ENCODE peak calls at places on chromosomes 5 and 9, in eight cellular contexts. U, P, T, Z, S, K, C and V are unnamed samples.

GRCh38 chr9:79107911-79108676 is 463.7 kb upstream of the TLE4 start:
- DNase-seq in U (no peak), P (no peak), T (no peak), Z (no peak), S (no peak), K (no peak), C (no peak), V (no peak)

GRCh38 chr9:137163101-137163661 is 6.7 kb downstream of the LRRC26 start:
- DNase-seq in U (no peak), P (peak; percentile 28), T (no peak), Z (no peak), S (peak; percentile 60), K (no peak), C (no peak), V (no peak)

GRCh38 chr5:151040211-151040747 is 19.9 kb downstream of the GPX3 start:
- DNase-seq in U (peak; percentile 85), P (no peak), T (no peak), Z (no peak), S (no peak), K (no peak), C (peak; percentile 61), V (no peak)

GRCh38 chr9:68931821-68932220 is 82.1 kb downstream of the PRKACG start:
- DNase-seq in U (no peak), P (no peak), T (no peak), Z (no peak), S (no peak), K (no peak), C (no peak), V (no peak)

GRCh38 chr9:91750343-91750742 is 199.7 kb downstream of the ROR2 start:
- DNase-seq in U (no peak), P (no peak), T (peak; percentile 15), Z (no peak), S (no peak), K (no peak), C (no peak), V (peak; percentile 5)

GRCh38 chr5:170882345-170882744 is 20.5 kb downstream of the RANBP17 start:
- DNase-seq in U (no peak), P (no peak), T (no peak), Z (no peak), S (no peak), K (no peak), C (no peak), V (no peak)

GRCh38 chr9:134190232-134191121 is 26.1 kb upstream of the RNU6ATAC start:
- DNase-seq in U (no peak), P (no peak), T (no peak), Z (no peak), S (no peak), K (no peak), C (no peak), V (no peak)

GRCh38 chr9:124869466-124869985 is 7.6 kb downstream of the ARPC5L start:
- DNase-seq in U (no peak), P (no peak), T (no peak), Z (peak; percentile 57), S (peak; percentile 59), K (no peak), C (no peak), V (no peak)

GRCh38 chr5:142722146-142722545 is 36.3 kb upstream of the FGF1 start:
- DNase-seq in U (peak; percentile 12), P (no peak), T (no peak), Z (no peak), S (no peak), K (no peak), C (no peak), V (no peak)

GRCh38 chr5:167633931-167634341 is 657.5 kb upstream of the WWC1 start:
- DNase-seq in U (peak; percentile 72), P (no peak), T (no peak), Z (no peak), S (no peak), K (peak; percentile 68), C (peak; percentile 89), V (no peak)

GRCh38 chr5:141094481-141095262 is at the start of gene PCDHB2:
- DNase-seq in U (no peak), P (peak; percentile 89), T (no peak), Z (peak; percentile 81), S (peak; percentile 67), K (no peak), C (peak; percentile 34), V (peak; percentile 59)

GRCh38 chr9:109335121-109335520 is 14.3 kb upstream of the EPB41L4B start:
- DNase-seq in U (no peak), P (no peak), T (no peak), Z (no peak), S (no peak), K (no peak), C (no peak), V (no peak)

GRCh38 chr5:133715622-133716021 is 103.3 kb upstream of the FSTL4 start:
- DNase-seq in U (no peak), P (no peak), T (no peak), Z (no peak), S (no peak), K (no peak), C (no peak), V (no peak)